ENCODE peak calls at places on chromosomes 12 and 14, in seven cellular contexts. O is tibial artery, U is mammary epithelial cell, J is lung, Q is GM23248, D is WERI-Rb-1, Z is left ventricle myocardium inferior. P is an unnamed sample.

GRCh38 chr14:68918612-68919011 is 60.5 kb downstream of the ACTN1 start:
- DNase-seq in O (no peak), U (no peak), J (no peak), Q (no peak), D (no peak), Z (no peak), P (no peak)

GRCh38 chr14:29566194-29566593 is 361.5 kb downstream of the PRKD1 start:
- DNase-seq in O (no peak), U (no peak), J (no peak), Q (no peak), D (no peak), Z (no peak), P (no peak)

GRCh38 chr12:62813031-62813829 is 121.7 kb downstream of the PPM1H start:
- DNase-seq in O (peak; percentile 57), U (peak; percentile 40), J (peak; percentile 46), Q (peak; percentile 88), D (no peak), Z (peak; percentile 68), P (no peak)

GRCh38 chr12:66087365-66087943 is 43.1 kb downstream of the LLPH start:
- DNase-seq in O (peak; percentile 73), U (peak; percentile 54), J (peak; percentile 36), Q (peak; percentile 78), D (peak; percentile 55), Z (peak; percentile 49), P (peak; percentile 87)

GRCh38 chr12:7206691-7207090 is 17.2 kb downstream of the PEX5 start:
- DNase-seq in O (no peak), U (no peak), J (no peak), Q (no peak), D (no peak), Z (no peak), P (no peak)

GRCh38 chr12:24307153-24307552 is 357.7 kb upstream of the SOX5 start:
- DNase-seq in O (no peak), U (no peak), J (no peak), Q (no peak), D (no peak), Z (no peak), P (no peak)

GRCh38 chr12:92002673-92003382 is 142.8 kb downstream of the BTG1 start:
- DNase-seq in O (no peak), U (no peak), J (no peak), Q (peak; percentile 7), D (no peak), Z (no peak), P (no peak)

GRCh38 chr12:6332459-6332858 is 9.4 kb downstream of the TNFRSF1A start:
- DNase-seq in O (no peak), U (peak; percentile 90), J (no peak), Q (peak; percentile 81), D (no peak), Z (no peak), P (no peak)

GRCh38 chr14:24307575-24308341 is at the start of gene CIDEB:
- DNase-seq in O (peak; percentile 61), U (no peak), J (peak; percentile 76), Q (peak; percentile 75), D (peak; percentile 59), Z (peak; percentile 45), P (peak; percentile 80)

GRCh38 chr14:49946320-49947141 is 53.6 kb downstream of the ARF6 start:
- DNase-seq in O (no peak), U (peak; percentile 72), J (no peak), Q (peak; percentile 80), D (no peak), Z (no peak), P (no peak)

GRCh38 chr12:19410211-19410610 is 29.1 kb upstream of the AEBP2 start:
- DNase-seq in O (no peak), U (no peak), J (no peak), Q (no peak), D (no peak), Z (no peak), P (peak; percentile 39)

GRCh38 chr12:27981874-27982273 is 9.3 kb upstream of the PTHLH start:
- DNase-seq in O (no peak), U (peak; percentile 98), J (no peak), Q (peak; percentile 81), D (no peak), Z (no peak), P (no peak)

GRCh38 chr12:88242161-88242925 is 100.2 kb downstream of the TMTC3 start:
- DNase-seq in O (peak; percentile 59), U (peak; percentile 95), J (no peak), Q (peak; percentile 96), D (no peak), Z (no peak), P (no peak)

GRCh38 chr12:63915105-63915830 is 70.8 kb downstream of the SRGAP1 start:
- DNase-seq in O (no peak), U (peak; percentile 52), J (no peak), Q (peak; percentile 87), D (no peak), Z (no peak), P (no peak)

GRCh38 chr12:104691661-104692334 is 235.1 kb downstream of the CHST11 start:
- DNase-seq in O (no peak), U (no peak), J (no peak), Q (no peak), D (no peak), Z (no peak), P (no peak)

GRCh38 chr12:49230810-49231209 is 34.1 kb upstream of the TUBA1C start:
- DNase-seq in O (no peak), U (no peak), J (no peak), Q (no peak), D (no peak), Z (no peak), P (no peak)

GRCh38 chr12:88509347-88509746 is 70.9 kb downstream of the KITLG start:
- DNase-seq in O (no peak), U (no peak), J (no peak), Q (peak; percentile 83), D (no peak), Z (no peak), P (no peak)

GRCh38 chr14:50497351-50497750 is 35.0 kb downstream of the MAP4K5 start:
- DNase-seq in O (no peak), U (no peak), J (no peak), Q (no peak), D (no peak), Z (no peak), P (no peak)

GRCh38 chr12:70254846-70255245 is 11.6 kb downstream of the CNOT2 start:
- DNase-seq in O (no peak), U (no peak), J (no peak), Q (no peak), D (no peak), Z (no peak), P (no peak)
- H3K4me3 ChIP-seq in O (peak overlapping the region; percentile 19), U (no peak overlapping the region), J (no peak overlapping the region), Q (peak overlapping the region; percentile 13), D (no peak overlapping the region), Z (no peak overlapping the region), P (no peak overlapping the region)

GRCh38 chr14:31936100-31936499 is 141.0 kb upstream of the ARHGAP5 start:
- DNase-seq in O (no peak), U (no peak), J (no peak), Q (peak; percentile 33), D (no peak), Z (no peak), P (no peak)

GRCh38 chr14:31934767-31935266 is 142.3 kb upstream of the ARHGAP5 start:
- DNase-seq in O (no peak), U (peak; percentile 76), J (no peak), Q (peak; percentile 67), D (peak; percentile 78), Z (peak; percentile 26), P (peak; percentile 62)

GRCh38 chr14:31932675-31933074 is 144.4 kb upstream of the ARHGAP5 start:
- DNase-seq in O (no peak), U (no peak), J (no peak), Q (no peak), D (no peak), Z (no peak), P (no peak)

GRCh38 chr14:31935406-31935805 is 141.7 kb upstream of the ARHGAP5 start:
- DNase-seq in O (no peak), U (no peak), J (no peak), Q (no peak), D (no peak), Z (no peak), P (no peak)

DNA sequence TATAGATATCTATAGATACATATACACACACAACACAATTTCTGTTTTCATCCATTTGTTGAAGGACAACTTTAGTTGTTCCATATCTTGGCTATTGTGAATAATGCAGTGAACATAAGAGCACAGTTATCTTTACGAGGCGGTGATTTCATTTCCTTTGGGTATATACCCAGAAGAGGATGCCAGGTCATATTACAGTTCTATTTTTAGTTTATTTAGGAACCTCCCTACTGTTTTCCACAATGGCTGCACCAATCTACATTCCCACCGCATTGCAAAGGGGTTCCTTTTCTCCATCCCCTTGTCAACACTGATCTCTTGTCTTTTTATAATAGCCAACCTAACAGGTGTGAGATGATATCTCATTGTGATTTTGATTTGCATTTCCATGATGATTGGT is 143.4 kb upstream of the ARHGAP5 start:
- DNase-seq in O (no peak), U (no peak), J (no peak), Q (peak; percentile 49), D (no peak), Z (no peak), P (no peak)
- H3K4me3 ChIP-seq in O (no peak overlapping the region), U (no peak overlapping the region), J (no peak overlapping the region), Q (no peak overlapping the region), D (no peak overlapping the region), Z (no peak overlapping the region), P (no peak overlapping the region)

DNA sequence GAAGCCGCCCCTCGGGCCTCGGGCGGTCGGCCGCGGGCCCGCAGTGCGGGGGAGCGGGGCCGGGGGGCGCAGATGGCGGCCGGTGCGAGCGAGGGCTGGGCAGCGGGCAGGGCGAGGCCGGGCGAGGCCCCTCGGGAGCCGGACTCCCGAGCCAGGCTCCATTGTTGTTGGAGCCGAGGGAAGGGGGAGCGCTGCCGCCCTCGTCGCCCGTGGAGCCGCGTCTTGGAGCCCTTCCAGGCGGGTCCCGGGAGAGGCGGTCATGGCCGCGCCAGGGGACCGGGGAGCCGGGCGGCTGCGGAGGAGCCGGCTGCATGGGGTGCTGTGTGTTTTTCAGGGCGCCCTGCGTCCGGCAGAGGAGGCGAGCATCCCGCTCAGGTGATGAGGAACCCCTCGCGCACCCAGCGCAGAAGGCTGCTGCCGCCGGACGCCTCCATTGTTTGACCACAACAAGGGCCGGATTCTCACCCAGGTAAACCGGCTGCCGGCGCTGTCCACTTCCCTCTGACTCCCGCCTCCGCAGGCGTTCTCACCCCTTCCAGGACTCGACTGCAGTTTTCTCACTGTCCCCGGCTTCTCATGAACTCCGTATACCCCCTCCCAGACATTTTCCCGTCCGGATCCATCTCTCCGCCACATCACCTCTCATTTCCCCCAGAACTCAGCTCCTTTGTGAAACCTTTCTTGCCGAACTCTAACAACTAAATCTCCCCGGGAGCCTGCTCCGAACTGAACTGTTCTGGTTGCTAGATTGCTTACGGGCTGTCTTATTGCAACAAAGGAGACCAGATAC is 732 bp downstream of the ZNF664 start:
- DNase-seq in O (peak; percentile 41), U (peak; percentile 49), J (peak; percentile 40), Q (peak; percentile 56), D (no peak), Z (peak; percentile 51), P (peak; percentile 54)
- H3K4me3 ChIP-seq in O (peak overlapping the region; percentile 99), U (peak overlapping the region; percentile 78), J (peak overlapping the region; percentile 74), Q (peak overlapping the region; percentile 76), D (peak overlapping the region; percentile 87), Z (peak overlapping the region; percentile 94), P (peak overlapping the region; percentile 82)

DNA sequence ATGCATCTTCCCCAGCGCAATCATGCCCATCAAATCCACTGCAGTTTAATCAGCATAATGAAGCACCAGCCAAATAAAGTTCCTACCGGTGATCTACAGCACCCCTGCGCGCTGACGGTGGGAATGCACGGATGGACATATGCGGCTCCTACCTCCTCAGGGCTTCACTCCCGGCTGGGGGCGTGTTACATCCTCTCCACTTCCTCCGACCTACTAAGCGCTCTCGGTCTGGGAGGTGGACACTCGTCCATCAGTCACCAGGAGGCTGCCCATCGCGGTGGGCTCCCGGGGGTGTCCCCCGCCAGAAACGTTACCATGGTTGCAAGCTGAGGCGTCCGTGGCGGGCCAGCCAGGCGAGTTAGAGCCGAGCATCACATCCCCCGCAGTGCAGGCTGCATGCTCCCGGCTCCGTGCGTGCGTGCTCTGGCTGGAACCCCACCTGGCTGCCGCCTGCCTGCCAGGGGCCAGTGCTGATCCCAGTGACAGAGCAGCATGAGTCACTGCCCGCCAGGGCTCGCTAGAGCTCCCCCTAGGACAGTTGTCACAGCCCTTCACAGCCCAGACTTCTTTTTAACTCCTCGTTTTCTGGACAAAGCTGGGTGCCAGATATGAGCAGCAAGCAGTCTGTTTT is 73.0 kb downstream of the CIT start:
- DNase-seq in O (peak; percentile 30), U (peak; percentile 77), J (peak; percentile 29), Q (peak; percentile 88), D (peak; percentile 78), Z (peak; percentile 35), P (peak; percentile 75)
- H3K4me3 ChIP-seq in O (peak overlapping the region; percentile 22), U (peak overlapping the region; percentile 25), J (no peak overlapping the region), Q (peak overlapping the region; percentile 70), D (no peak overlapping the region), Z (peak overlapping the region; percentile 54), P (no peak overlapping the region)